ENCODE peak calls at places on chromosomes 12 and 14, in seven cellular contexts. Y, W, L, C, F, R and T are unnamed samples.

GRCh38 chr14:102182901-102183619 is 43.4 kb downstream of the WDR20 start:
- DNase-seq in C (no peak), L (peak; percentile 32), R (no peak), F (no peak), W (no peak), Y (no peak), T (no peak)

GRCh38 chr12:57111046-57111698 is at the start of gene STAT6:
- DNase-seq in L (peak; percentile 90), R (peak; percentile 58), F (peak; percentile 91), C (peak; percentile 73), W (peak; percentile 86), Y (no peak), T (peak; percentile 92)

GRCh38 chr12:108495054-108495453 is 20.0 kb upstream of the FICD start:
- DNase-seq in Y (no peak), R (peak; percentile 63), L (peak; percentile 24), F (no peak), W (no peak), C (peak; percentile 65), T (no peak)

GRCh38 chr12:126953365-126953889 is 1313.5 kb upstream of the TMEM132C start:
- DNase-seq in F (no peak), Y (no peak), W (no peak), L (no peak), C (no peak), R (no peak), T (no peak)

GRCh38 chr12:4506870-4507269 is 31.8 kb upstream of the RAD51AP1 start:
- DNase-seq in C (peak; percentile 82), L (peak; percentile 50), F (no peak), Y (no peak), R (no peak), W (no peak), T (no peak)

GRCh38 chr14:100290607-100291304 is 15.5 kb downstream of the SLC25A29 start:
- DNase-seq in L (no peak), W (no peak), R (no peak), F (no peak), Y (no peak), C (peak; percentile 9), T (no peak)

GRCh38 chr12:57809425-57809824 is 9.1 kb downstream of the AVIL start:
- DNase-seq in C (no peak), Y (no peak), L (no peak), R (no peak), F (no peak), W (no peak), T (no peak)

GRCh38 chr14:105071942-105072341 is 6.7 kb upstream of the GPR132 start:
- DNase-seq in F (no peak), R (no peak), Y (no peak), C (no peak), L (no peak), W (no peak), T (no peak)

GRCh38 chr12:52873832-52874572 is 25.2 kb upstream of the KRT78 start:
- DNase-seq in Y (peak; percentile 35), R (peak; percentile 31), F (peak; percentile 91), W (peak; percentile 89), C (no peak), L (peak; percentile 88), T (peak; percentile 91)

DNA sequence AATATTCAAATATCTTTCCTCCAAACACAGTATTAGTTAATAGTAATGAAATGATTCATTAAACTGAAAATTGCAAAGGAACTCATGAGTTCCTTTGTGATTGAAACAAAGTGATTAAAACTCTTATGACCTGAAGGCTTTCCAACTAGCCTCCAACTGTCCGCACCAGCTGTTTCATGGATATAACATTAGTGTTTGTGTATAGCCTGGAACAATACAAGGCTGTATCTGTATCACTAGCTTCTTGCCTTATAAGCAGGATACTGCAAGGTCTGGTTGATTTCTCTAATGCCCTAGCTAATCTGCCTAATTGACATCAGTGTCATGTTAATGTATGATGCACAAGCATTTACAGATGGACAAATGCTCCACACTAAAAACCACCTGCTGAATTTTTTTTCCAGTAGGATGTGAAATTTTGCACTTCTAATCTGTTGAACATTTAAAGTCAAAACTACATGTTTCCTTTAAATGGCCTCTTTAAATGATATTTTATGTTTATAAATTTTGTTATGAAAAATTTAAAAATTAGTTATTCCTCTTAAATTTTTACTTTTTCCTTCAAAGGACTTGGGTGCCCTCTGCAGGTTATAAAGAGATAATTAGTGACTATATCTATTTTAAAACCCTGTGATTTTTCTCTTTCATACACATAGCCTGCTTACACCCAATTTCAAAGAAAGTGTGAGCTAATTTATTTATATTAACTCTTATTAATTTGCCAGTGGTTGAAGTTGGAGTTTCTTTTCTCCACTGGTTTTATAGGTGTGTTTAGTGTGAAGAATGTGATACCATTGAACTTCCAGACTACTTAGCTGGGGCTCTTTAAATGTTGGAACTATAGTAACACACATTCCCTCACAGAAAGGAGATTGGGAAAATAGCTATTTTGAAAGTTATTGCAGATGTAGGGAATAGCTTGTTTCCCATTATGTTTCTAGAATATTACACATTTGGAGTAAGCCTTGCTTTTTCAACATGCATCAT is 25.4 kb downstream of the AP5M1 start:
- DNase-seq in C (no peak), Y (no peak), F (no peak), R (no peak), W (no peak), L (peak; percentile 54), T (no peak)
- TF ChIP-seq CTCF in C (no peak), Y (peak; percentile 11), F (no peak), R (peak; percentile 48), W (peak; percentile 47), L (no peak), T (peak; percentile 51)

DNA sequence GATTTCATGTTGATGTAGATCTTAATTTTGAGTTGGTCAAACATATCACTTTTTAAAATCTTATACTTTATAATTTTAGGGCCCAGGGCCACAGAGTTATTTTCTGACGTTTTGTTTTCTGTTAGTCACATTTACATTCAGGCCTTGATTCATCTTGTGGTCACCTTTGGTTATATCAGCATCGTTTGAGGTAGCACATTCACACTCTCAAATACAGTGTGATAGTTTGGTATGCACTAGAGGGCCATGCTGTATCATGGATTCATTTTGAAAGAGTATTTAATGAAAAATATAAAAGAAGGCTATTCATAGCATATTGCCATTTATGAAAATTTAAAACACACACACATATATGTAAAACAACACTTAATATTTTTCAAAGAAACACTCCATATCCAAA is 274.6 kb downstream of the RAD51B start:
- DNase-seq in L (no peak), R (no peak), C (no peak), W (no peak), Y (no peak), F (no peak), T (no peak)
- TF ChIP-seq CTCF in L (no peak), R (no peak), C (no peak), W (no peak), Y (no peak), F (no peak), T (no peak)

GRCh38 chr12:111197545-111197944 is 171.3 kb downstream of the PHETA1 start:
- DNase-seq in L (no peak), Y (no peak), R (no peak), C (no peak), W (no peak), F (no peak), T (no peak)

GRCh38 chr12:111201495-111202236 is 167.2 kb downstream of the PHETA1 start:
- DNase-seq in W (no peak), C (no peak), F (no peak), R (no peak), Y (no peak), L (no peak), T (no peak)

GRCh38 chr12:111202237-111202592 is 166.7 kb downstream of the PHETA1 start:
- DNase-seq in R (no peak), W (no peak), F (no peak), L (no peak), C (no peak), Y (no peak), T (no peak)

GRCh38 chr12:111203969-111204368 is 164.9 kb downstream of the PHETA1 start:
- DNase-seq in F (no peak), R (no peak), L (no peak), Y (no peak), W (no peak), C (no peak), T (no peak)

DNA sequence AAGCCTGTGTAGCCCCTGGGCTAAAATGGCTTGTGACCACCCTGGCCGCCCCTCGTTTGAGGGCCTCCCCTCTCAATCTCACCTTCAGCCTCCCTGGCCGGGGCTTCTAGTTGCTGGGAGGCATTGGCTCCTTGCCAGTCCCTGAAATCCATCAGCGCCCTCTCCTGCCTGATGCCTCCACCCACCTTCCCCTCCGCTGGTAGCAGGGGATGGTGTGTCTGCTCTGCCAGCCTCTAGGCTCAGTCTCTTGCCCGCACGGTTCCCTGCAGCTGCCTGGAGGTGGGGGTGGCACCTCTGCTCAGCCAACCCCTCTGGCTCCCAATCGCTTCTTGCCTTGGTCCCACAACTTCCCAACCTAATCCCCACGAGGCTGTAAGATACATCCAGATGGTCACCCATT is 167.9 kb downstream of the PHETA1 start:
- DNase-seq in Y (no peak), F (no peak), W (no peak), C (no peak), L (no peak), R (no peak), T (no peak)
- TF ChIP-seq CTCF in Y (no peak), F (no peak), W (no peak), C (no peak), L (no peak), R (no peak), T (no peak)

GRCh38 chr12:6195665-6196535 is 4.3 kb upstream of the CD9 start:
- DNase-seq in F (peak; percentile 92), Y (peak; percentile 70), L (peak; percentile 89), R (peak; percentile 95), C (peak; percentile 92), W (peak; percentile 76), T (peak; percentile 53)

GRCh38 chr12:6198556-6198955 is 1.6 kb upstream of the CD9 start:
- DNase-seq in W (no peak), C (no peak), F (no peak), Y (no peak), L (no peak), R (no peak), T (no peak)

GRCh38 chr12:6192604-6193380 is 7.4 kb upstream of the CD9 start:
- DNase-seq in W (no peak), F (no peak), Y (no peak), C (no peak), R (no peak), L (no peak), T (peak; percentile 81)

GRCh38 chr12:6197996-6198395 is 2.2 kb upstream of the CD9 start:
- DNase-seq in Y (no peak), F (no peak), R (no peak), L (no peak), W (no peak), C (no peak), T (no peak)

DNA sequence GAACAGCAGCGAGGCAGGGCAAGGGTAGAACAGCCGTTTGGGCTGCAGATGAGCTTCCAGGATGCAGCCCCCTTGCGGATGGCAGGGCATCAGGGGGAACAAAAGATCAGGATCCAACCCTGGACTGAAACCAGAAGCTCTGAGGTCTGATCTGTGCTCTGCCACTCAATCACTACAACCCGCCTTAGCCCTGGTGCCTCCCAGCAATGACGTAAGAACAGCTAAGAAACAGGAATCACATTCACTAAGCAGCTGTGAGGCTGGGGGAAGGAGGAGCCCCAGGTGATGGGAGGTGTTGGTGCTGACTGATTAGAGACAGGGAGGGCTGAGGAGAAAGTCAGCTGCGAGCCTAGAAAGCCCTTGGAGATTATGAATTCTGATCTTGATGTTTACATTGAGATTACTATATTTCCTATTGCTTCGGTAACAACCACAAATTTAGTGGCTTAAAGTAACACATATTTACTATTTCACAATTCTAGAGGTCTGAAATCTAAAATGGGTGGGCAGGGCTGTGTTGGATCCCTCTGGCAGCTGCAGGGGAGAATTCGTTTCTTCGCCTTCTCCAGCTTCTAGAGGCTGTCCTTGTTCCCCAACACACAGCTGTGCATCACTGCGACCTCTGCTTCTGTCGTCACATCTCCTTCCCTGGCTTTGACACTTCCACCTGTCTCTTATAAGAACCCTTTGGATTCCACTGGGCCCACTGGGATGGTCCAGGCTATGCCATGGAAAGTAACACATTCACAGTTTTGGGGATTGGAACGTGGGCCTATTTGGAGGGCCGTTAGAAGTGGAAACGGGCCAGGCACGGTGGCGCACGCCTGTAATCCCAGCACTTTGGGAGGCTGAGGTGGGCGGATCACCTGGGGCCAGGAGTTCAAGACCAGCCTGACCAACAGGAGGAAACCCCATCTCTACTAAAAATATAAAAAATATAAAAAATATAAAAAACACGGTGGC is 6.1 kb upstream of the CD9 start:
- DNase-seq in R (no peak), C (no peak), F (peak; percentile 56), W (no peak), Y (no peak), L (peak; percentile 73), T (peak; percentile 73)
- TF ChIP-seq CTCF in R (no peak), C (no peak), F (no peak), W (no peak), Y (no peak), L (no peak), T (no peak)